ENCODE peak calls at places on chromosomes 2 and 18, in five cellular contexts. A is neural progenitor cell, U is ascending aorta, D is lower lobe of right lung, P is breast epithelium. Z is an unnamed sample.

GRCh38 chr2:158495175-158495574 is 38.4 kb downstream of the PKP4 start:
- DNase-seq in A (no peak), U (no peak), D (no peak), P (no peak), Z (no peak)

GRCh38 chr2:225171350-225171749 is 129.1 kb upstream of the DOCK10 start:
- DNase-seq in A (no peak), U (no peak), D (no peak), P (no peak), Z (no peak)

GRCh38 chr2:160381425-160381951 is 112.1 kb downstream of the RBMS1 start:
- DNase-seq in A (no peak), U (no peak), D (no peak), P (no peak), Z (no peak)

GRCh38 chr2:23586691-23587090 is 201.7 kb downstream of the KLHL29 start:
- DNase-seq in A (peak; percentile 18), U (no peak), D (no peak), P (no peak), Z (no peak)

GRCh38 chr18:76451475-76452331 is 43.3 kb downstream of the ZNF516 start:
- DNase-seq in A (peak; percentile 68), U (peak; percentile 62), D (peak; percentile 44), P (peak; percentile 15), Z (peak; percentile 19)

GRCh38 chr18:62569081-62569480 is 46.3 kb downstream of the ZCCHC2 start:
- DNase-seq in A (no peak), U (no peak), D (no peak), P (no peak), Z (no peak)

GRCh38 chr18:74389161-74389927 is 67.8 kb downstream of the DIPK1C start:
- DNase-seq in A (no peak), U (no peak), D (no peak), P (no peak), Z (no peak)

GRCh38 chr2:112189001-112189556 is 50.9 kb downstream of the FBLN7 start:
- DNase-seq in A (no peak), U (no peak), D (no peak), P (no peak), Z (no peak)

GRCh38 chr2:10220516-10221391 is 82.0 kb upstream of the HPCAL1 start:
- DNase-seq in A (no peak), U (no peak), D (peak; percentile 33), P (no peak), Z (no peak)

GRCh38 chr18:11880586-11881304 is 27.4 kb downstream of the MPPE1 start:
- DNase-seq in A (no peak), U (no peak), D (no peak), P (no peak), Z (no peak)

GRCh38 chr2:104127049-104127770 is 726.7 kb upstream of the POU3F3 start:
- DNase-seq in A (no peak), U (no peak), D (no peak), P (no peak), Z (no peak)

GRCh38 chr2:51693640-51694039 is 661.7 kb upstream of the NRXN1 start:
- DNase-seq in A (no peak), U (no peak), D (no peak), P (no peak), Z (no peak)

GRCh38 chr2:65383571-65384488 is 48.6 kb downstream of the SPRED2 start:
- DNase-seq in A (no peak), U (no peak), D (no peak), P (no peak), Z (peak; percentile 63)

GRCh38 chr18:35311506-35311905 is 21.5 kb upstream of the ZSCAN30 start:
- DNase-seq in A (no peak), U (no peak), D (no peak), P (no peak), Z (no peak)

GRCh38 chr2:39919511-39920317 is 140.7 kb upstream of the THUMPD2 start:
- DNase-seq in A (no peak), U (no peak), D (no peak), P (no peak), Z (no peak)

GRCh38 chr2:19848029-19848750 is 53.6 kb downstream of the TTC32 start:
- DNase-seq in A (no peak), U (no peak), D (no peak), P (peak; percentile 5), Z (no peak)

GRCh38 chr2:19850526-19851050 is 51.2 kb downstream of the TTC32 start:
- DNase-seq in A (no peak), U (no peak), D (no peak), P (peak; percentile 3), Z (no peak)

GRCh38 chr2:19848952-19849351 is 52.8 kb downstream of the TTC32 start:
- DNase-seq in A (no peak), U (no peak), D (no peak), P (no peak), Z (no peak)

GRCh38 chr2:19850056-19850455 is 51.7 kb downstream of the TTC32 start:
- DNase-seq in A (no peak), U (no peak), D (no peak), P (peak; percentile 13), Z (no peak)

DNA sequence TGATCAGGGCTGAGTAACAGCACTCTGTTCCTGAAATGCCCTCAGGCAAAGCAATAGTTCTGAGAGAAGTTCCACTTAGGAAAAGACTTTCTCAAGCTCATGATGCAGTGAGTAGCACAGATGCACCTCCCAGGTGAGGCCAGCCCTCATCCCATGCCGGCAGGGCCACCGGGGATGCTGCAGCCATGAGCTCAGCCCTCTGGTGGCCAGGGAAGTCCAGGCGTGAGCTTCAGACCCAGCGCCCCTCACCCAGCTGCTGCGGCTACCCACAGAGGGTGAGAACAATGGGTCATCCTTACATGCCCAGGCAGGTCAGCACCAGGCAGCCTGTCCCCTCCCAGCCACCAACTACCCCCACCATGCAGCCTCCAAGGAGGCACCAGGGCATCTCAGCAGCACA is 50.7 kb downstream of the TTC32 start:
- DNase-seq in A (peak; percentile 15), U (no peak), D (no peak), P (peak; percentile 11), Z (no peak)
- TF ChIP-seq CTCF in A (peak; percentile 34), U (no peak), D (no peak), P (no peak), Z (no peak)

DNA sequence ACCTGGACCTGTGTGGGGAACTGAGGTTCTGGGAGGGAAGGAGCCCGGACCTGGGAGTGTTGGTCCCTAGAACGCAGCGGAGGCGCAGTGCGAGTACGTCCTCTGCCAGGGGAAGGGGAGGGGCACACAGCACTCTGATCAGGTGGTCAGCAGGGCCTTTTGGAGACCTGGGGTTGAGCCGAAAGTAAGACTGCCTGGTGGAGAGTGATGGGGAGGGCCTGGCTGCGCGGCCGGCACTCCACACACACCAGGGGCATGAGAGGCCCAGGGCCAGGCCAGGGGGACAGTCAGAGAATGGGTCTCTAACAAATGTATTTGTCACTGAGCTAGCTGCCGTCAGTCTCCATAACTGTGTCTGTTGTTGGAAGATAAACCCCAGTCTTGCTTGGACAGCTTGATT is 75.5 kb upstream of the NFATC1 start:
- DNase-seq in A (peak; percentile 6), U (no peak), D (no peak), P (no peak), Z (no peak)
- H3K4me1 ChIP-seq in A (peaks cover 8% of the 10 kb centered on the region), U (no peaks in the 10 kb centered on the region), D (no peaks in the 10 kb centered on the region), P (no peaks in the 10 kb centered on the region), Z (no peaks in the 10 kb centered on the region)

GRCh38 chr18:80026363-80026762 is 7.9 kb upstream of the RBFA start:
- DNase-seq in A (no peak), U (no peak), D (no peak), P (no peak), Z (no peak)

GRCh38 chr18:80022613-80023012 is 11.6 kb upstream of the RBFA start:
- DNase-seq in A (peak; percentile 34), U (no peak), D (no peak), P (no peak), Z (no peak)

DNA sequence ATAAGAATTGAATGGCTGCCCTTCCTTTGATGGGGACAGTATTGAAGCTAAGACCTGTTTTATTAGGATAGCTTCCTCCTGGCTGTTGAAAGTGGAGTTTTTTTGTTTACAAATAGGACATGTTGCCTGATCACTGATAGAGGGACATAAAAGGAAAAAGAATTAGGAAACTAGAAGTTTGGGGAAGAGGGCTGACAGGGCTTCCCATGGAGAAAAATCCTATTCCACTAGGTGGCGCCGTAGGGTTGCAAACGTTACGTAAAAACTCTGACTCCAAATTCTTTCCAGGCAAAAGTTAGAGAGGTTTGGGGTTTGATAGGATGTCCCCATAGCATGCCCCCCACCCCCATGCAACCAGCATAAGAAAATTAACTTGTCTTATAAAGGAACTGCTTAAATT is 11.1 kb upstream of the RBFA start:
- DNase-seq in A (peak; percentile 15), U (no peak), D (no peak), P (no peak), Z (no peak)
- TF ChIP-seq CTCF in A (peak; percentile 61), U (no peak), D (peak; percentile 10), P (no peak), Z (no peak)

GRCh38 chr2:47076126-47076506 is 79.0 kb downstream of the STPG4 start:
- DNase-seq in A (no peak), U (no peak), D (no peak), P (no peak), Z (no peak)
- H3K4me1 ChIP-seq in A (peaks cover 10% of the 10 kb centered on the region), U (peaks cover 63% of the 10 kb centered on the region), D (peaks cover 86% of the 10 kb centered on the region), P (peaks cover 7% of the 10 kb centered on the region), Z (peaks cover 5% of the 10 kb centered on the region)

GRCh38 chr2:172977330-172978052 is 98.2 kb upstream of the MAP3K20 start:
- DNase-seq in A (peak; percentile 34), U (no peak), D (no peak), P (no peak), Z (no peak)
- TF ChIP-seq CTCF in A (peak; percentile 39), U (no peak), D (no peak), P (no peak), Z (no peak)

GRCh38 chr2:28633739-28634138 is 117.9 kb upstream of the PPP1CB start:
- DNase-seq in A (peak; percentile 46), U (no peak), D (no peak), P (no peak), Z (no peak)
- H3K4me1 ChIP-seq in A (peaks cover 10% of the 10 kb centered on the region), U (peaks cover 59% of the 10 kb centered on the region), D (peaks cover 30% of the 10 kb centered on the region), P (no peaks in the 10 kb centered on the region), Z (no peaks in the 10 kb centered on the region)

DNA sequence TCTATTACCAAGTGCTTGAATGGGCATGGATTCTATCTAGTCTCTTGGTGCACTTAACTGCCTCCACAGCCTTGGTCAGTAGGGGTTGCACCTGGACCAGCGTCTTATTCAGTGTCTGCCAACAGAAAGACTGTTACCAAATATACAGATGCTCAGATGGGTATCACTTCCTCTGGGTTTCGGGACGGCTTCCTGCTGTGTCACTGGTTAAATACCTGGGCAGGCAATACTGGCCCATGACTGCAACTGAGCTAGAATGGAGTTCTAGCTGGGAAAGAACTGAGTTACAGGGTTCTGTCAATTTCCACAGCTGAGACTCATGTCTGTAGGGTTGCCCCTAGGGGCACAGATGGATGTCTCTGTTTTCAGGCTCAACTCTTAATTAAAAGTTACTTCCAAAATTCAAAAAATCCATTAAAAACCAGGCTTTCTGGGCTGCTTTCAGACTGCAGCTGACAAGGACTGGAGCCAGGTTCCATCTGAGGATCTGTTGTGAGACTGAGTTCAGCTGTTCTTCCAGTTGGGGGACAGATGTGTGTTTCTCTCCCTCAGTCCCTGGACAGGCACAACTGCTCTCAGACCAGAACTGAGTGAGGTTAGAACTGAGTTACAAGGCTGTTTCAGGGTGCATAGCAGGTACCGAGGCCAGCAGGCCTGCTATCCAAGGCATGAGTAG is 789.6 kb upstream of the SLC8A1 start:
- DNase-seq in A (no peak), U (no peak), D (no peak), P (no peak), Z (no peak)
- TF ChIP-seq CTCF in A (no peak), U (no peak), D (no peak), P (no peak), Z (no peak)